ENCODE peak calls at places on chromosomes 5 and 9, in ten cellular contexts. E is foreskin fibroblast; I is progenitor cell of endocrine pancreas; Q is neural progenitor cell; N is endothelial cell; A is GM20000; Y is heart right ventricle; W is CD8-positive, alpha-beta T cell; S is neural crest cell; F is Calu3. G is an unnamed sample.

GRCh38 chr9:112173489-112174222 is 1.4 kb downstream of the SUSD1 start:
- DNase-seq in E (no peak), I (no peak), A (no peak), F (no peak), W (no peak), S (no peak), Y (no peak), Q (no peak), N (no peak), G (no peak)

GRCh38 chr5:87899109-87900100 is 369.2 kb downstream of the TMEM161B start:
- DNase-seq in I (no peak), F (no peak), A (no peak), E (peak), W (no peak), S (peak), Y (peak), Q (peak), N (peak), G (no peak)

GRCh38 chr5:77400645-77401044 is 91.5 kb downstream of the WDR41 start:
- DNase-seq in F (no peak), Q (no peak), Y (no peak), N (no peak), S (no peak), E (no peak), W (no peak), I (no peak), A (no peak), G (no peak)

GRCh38 chr9:137367506-137368430 is 55.2 kb downstream of the EXD3 start:
- DNase-seq in F (no peak), I (no peak), W (no peak), N (no peak), Q (no peak), E (no peak), A (no peak), Y (no peak), S (no peak), G (no peak)

GRCh38 chr5:150593593-150593992 is 46.9 kb upstream of the SYNPO start:
- DNase-seq in W (no peak), Q (no peak), Y (no peak), A (no peak), S (no peak), F (no peak), E (no peak), N (no peak), I (no peak), G (no peak)

GRCh38 chr9:33719581-33720374 is 75.6 kb upstream of the PRSS3 start:
- DNase-seq in I (peak), W (no peak), A (peak), F (peak), S (peak), Q (peak), N (peak), Y (no peak), E (no peak), G (no peak)

GRCh38 chr9:12748016-12748415 is 26.8 kb upstream of the LURAP1L start:
- DNase-seq in A (no peak), F (no peak), I (no peak), S (no peak), W (no peak), Y (no peak), E (peak), Q (no peak), N (no peak), G (no peak)

GRCh38 chr5:174692982-174693422 is 31.4 kb upstream of the MSX2 start:
- DNase-seq in N (peak), E (no peak), W (no peak), I (no peak), A (no peak), Y (no peak), F (no peak), Q (peak), S (peak), G (no peak)

GRCh38 chr9:7212101-7212500 is 454.3 kb downstream of the KDM4C start:
- DNase-seq in E (no peak), Q (no peak), A (no peak), F (peak), I (no peak), N (no peak), Y (no peak), W (no peak), S (peak), G (no peak)

GRCh38 chr5:151315998-151316597 is 12.5 kb upstream of the SLC36A3 start:
- DNase-seq in Y (peak), I (peak), A (peak), F (peak), N (peak), W (peak), S (peak), Q (peak), E (peak), G (peak)

GRCh38 chr9:114682846-114683245 is 854 bp upstream of the TEX48 start:
- DNase-seq in S (no peak), Q (no peak), I (no peak), N (no peak), F (no peak), E (no peak), Y (no peak), A (no peak), W (no peak), G (no peak)

GRCh38 chr5:117679046-117679445 is 1104.4 kb upstream of the SEMA6A start:
- DNase-seq in I (no peak), S (no peak), W (no peak), Y (no peak), Q (no peak), A (no peak), N (no peak), E (no peak), F (no peak), G (no peak)

GRCh38 chr9:33817327-33818166 is 587 bp downstream of the UBE2R2 start:
- DNase-seq in Q (peak), F (peak), E (peak), I (peak), A (peak), S (peak), N (peak), Y (peak), W (peak), G (peak)

GRCh38 chr9:83339435-83339834 is 198.8 kb downstream of the FRMD3 start:
- DNase-seq in I (no peak), Y (peak), N (no peak), E (peak), W (no peak), A (no peak), S (no peak), Q (no peak), F (no peak), G (no peak)

GRCh38 chr9:83336696-83337095 is 201.5 kb downstream of the FRMD3 start:
- DNase-seq in S (no peak), Q (peak), I (no peak), N (no peak), W (no peak), Y (no peak), F (peak), E (no peak), A (no peak), G (no peak)

GRCh38 chr9:83330207-83331196 is 207.7 kb downstream of the FRMD3 start:
- DNase-seq in W (no peak), Y (no peak), Q (peak), I (no peak), A (no peak), E (no peak), N (no peak), S (no peak), F (no peak), G (no peak)

DNA sequence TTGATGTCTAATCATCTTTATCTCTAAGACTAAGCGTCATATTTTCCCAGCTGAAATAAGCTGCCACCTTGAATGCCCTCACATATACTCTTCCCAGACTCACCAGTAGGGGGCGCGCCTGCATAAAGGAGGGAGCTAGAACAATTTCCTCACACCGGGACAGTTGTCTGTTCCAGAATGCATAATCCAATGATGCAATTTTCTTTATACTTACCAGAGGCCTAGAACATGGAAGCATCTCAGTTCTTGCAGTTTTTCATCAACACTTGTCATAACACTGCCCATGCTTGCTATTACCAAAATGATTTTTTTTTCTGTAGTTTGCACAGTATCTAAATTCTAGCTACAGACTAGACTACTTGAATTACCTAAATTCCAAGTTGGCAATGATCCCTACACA is 203.9 kb downstream of the FRMD3 start:
- DNase-seq in E (peak), S (peak), W (peak), Y (peak), I (peak), Q (peak), F (peak), N (peak), A (peak), G (peak)
- TF ChIP-seq CTCF in E (peak), S (peak), W (peak), Y (peak), I (peak), Q (peak), F (peak), N (peak), A (peak), G (peak)

DNA sequence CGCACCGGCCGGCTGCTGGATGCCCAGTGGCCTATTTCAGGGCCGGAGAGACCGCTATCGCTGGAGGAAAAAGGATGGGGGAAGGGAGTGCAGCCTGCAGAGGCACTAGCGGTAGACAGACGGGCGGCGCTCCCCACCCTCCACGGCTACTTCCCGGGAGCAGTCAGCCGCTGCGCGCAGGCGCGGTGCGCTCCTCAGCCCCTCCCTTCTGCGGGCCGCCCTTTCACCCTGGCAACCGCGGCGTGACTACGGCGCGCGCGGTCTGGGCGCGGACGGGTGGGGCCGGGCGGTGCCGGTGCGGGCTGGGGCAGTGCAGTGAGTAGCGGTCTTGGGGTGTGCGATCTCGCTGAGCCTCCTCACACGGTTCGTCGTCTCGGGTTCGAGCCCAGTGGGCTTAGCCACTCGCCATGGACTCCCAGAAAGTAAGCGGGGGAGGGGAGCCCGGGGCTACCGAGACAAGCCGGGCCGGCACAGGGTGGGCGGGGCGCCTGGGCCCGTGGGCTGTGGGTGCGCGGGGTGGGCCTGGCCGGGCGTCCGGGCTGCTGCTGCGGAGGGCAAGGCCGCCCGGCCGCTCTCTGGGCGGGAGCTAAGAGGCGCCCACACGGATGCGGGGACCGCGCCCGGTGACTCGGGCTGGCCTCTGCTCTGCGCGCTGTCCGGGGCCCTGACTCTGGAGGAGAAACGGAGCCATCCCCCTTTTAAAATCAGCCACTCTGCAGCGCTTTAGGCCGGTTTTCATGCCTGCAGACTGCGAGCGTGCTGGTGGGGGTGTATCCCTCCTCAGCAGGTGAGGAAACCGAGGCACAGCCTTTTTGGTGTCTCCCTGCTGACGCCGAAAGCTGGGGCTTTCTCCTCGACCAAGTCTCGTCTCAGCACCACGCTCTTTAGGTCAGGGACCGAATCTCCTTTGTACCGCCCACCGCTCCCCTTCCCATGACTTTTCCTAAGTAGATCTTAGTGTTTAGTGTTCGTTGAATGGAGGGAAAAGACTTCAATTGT is at the start of gene FSD1L:
- DNase-seq in Q (peak), E (peak), W (peak), N (peak), I (peak), F (peak), S (peak), Y (peak), A (peak), G (peak)
- TF ChIP-seq CTCF in Q (peak), E (no peak), W (no peak), N (no peak), I (no peak), F (no peak), S (no peak), Y (peak), A (peak), G (no peak)

GRCh38 chr5:54959673-54960418 is 25.5 kb downstream of the ESM1 start:
- DNase-seq in N (peak), F (peak), Q (peak), S (no peak), A (peak), Y (no peak), E (no peak), I (no peak), W (no peak), G (no peak)
- TF ChIP-seq CTCF in N (peak), F (no peak), Q (peak), S (peak), A (no peak), Y (no peak), E (no peak), I (peak), W (no peak), G (peak)

GRCh38 chr5:67817652-67818051 is 397.9 kb upstream of the PIK3R1 start:
- DNase-seq in F (no peak), Q (no peak), Y (no peak), W (no peak), A (no peak), S (no peak), N (no peak), E (no peak), I (no peak), G (no peak)
- TF ChIP-seq CTCF in F (no peak), Q (no peak), Y (no peak), W (no peak), A (no peak), S (no peak), N (no peak), E (no peak), I (no peak), G (no peak)

DNA sequence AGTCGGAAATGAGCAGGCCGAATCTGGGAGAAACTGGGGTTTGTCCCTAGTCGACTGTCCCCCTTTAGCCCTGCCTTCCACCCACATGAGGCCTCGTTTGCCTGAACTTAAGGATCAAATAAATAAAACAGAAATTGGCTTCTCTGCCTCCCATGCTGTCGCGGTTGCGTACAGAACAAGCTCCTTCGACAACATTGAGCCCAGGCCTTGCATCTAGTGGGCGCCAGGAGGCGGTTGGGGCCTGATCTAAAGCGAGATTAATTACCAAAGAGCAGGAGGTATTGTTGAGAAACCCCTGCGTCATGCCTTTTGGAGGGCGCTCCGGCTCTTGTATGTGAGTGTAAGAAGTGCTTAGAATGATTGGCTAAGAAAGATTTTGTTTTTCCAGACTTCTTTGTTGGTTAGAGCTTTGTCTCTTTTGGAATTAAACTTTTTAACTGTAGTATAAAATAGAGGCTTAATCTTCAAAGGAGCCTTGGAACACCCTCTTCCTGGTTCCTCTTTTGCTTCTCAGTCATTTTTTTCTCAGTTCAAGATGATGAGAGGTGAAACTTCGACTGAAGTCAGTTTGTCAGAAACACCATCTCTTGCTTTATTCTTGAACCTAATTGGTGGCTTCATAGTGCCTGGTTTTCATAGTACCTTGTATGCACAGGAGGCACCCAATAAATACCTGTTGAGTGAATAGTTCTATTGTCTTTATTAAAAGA is 828 bp downstream of the ATP6V0E1 start:
- DNase-seq in E (peak), F (peak), N (peak), Y (peak), S (peak), I (peak), W (peak), A (peak), Q (peak), G (no peak)
- TF ChIP-seq CTCF in E (peak), F (peak), N (no peak), Y (peak), S (peak), I (peak), W (peak), A (peak), Q (peak), G (peak)

GRCh38 chr5:113538313-113538712 is 24.8 kb downstream of the YTHDC2 start:
- DNase-seq in Y (no peak), I (no peak), S (no peak), N (no peak), Q (no peak), E (no peak), A (no peak), W (no peak), F (no peak), G (no peak)
- TF ChIP-seq CTCF in Y (no peak), I (no peak), S (no peak), N (no peak), Q (no peak), E (no peak), A (no peak), W (no peak), F (no peak), G (no peak)

GRCh38 chr9:107387401-107387800 is 102.2 kb downstream of the KLF4 start:
- DNase-seq in W (no peak), Q (no peak), E (no peak), I (no peak), A (no peak), Y (peak), N (no peak), S (no peak), F (no peak), G (no peak)

GRCh38 chr9:107390319-107390718 is 99.2 kb downstream of the KLF4 start:
- DNase-seq in A (no peak), E (no peak), N (no peak), Y (no peak), Q (no peak), W (no peak), F (no peak), S (no peak), I (no peak), G (no peak)

GRCh38 chr9:107388890-107389289 is 100.7 kb downstream of the KLF4 start:
- DNase-seq in Q (no peak), N (no peak), W (no peak), I (no peak), E (no peak), Y (peak), A (no peak), F (no peak), S (no peak), G (no peak)

GRCh38 chr9:107389617-107390071 is 99.9 kb downstream of the KLF4 start:
- DNase-seq in F (peak), S (no peak), A (no peak), E (peak), N (no peak), W (no peak), I (no peak), Y (peak), Q (no peak), G (no peak)

GRCh38 chr9:107390806-107391205 is 98.8 kb downstream of the KLF4 start:
- DNase-seq in Q (no peak), A (no peak), I (no peak), N (no peak), F (no peak), W (no peak), E (no peak), S (no peak), Y (no peak), G (no peak)
- TF ChIP-seq CTCF in Q (no peak), A (no peak), I (no peak), N (no peak), F (no peak), W (no peak), E (no peak), S (no peak), Y (no peak), G (no peak)

GRCh38 chr5:82799346-82800077 is 277.7 kb downstream of the TMEM167A start:
- DNase-seq in E (no peak), Y (no peak), W (no peak), Q (no peak), F (no peak), I (no peak), N (no peak), S (no peak), A (no peak), G (no peak)
- TF ChIP-seq CTCF in E (no peak), Y (no peak), W (no peak), Q (peak), F (no peak), I (no peak), N (peak), S (peak), A (no peak), G (peak)

GRCh38 chr5:4698596-4698995 is 441.5 kb upstream of the ADAMTS16 start:
- DNase-seq in S (no peak), F (no peak), Q (no peak), Y (no peak), N (no peak), E (no peak), W (no peak), I (no peak), A (no peak), G (no peak)

GRCh38 chr5:4700886-4701285 is 439.2 kb upstream of the ADAMTS16 start:
- DNase-seq in E (no peak), S (no peak), N (no peak), I (no peak), Y (no peak), F (no peak), Q (no peak), A (no peak), W (no peak), G (no peak)

GRCh38 chr5:4699592-4699991 is 440.5 kb upstream of the ADAMTS16 start:
- DNase-seq in I (no peak), W (no peak), Q (no peak), Y (no peak), N (no peak), E (no peak), F (no peak), S (no peak), A (no peak), G (no peak)

GRCh38 chr5:4700082-4700481 is 440.0 kb upstream of the ADAMTS16 start:
- DNase-seq in F (no peak), A (no peak), Q (peak), I (peak), S (peak), E (no peak), N (peak), Y (peak), W (no peak), G (peak)
- TF ChIP-seq CTCF in F (no peak), A (no peak), Q (peak), I (peak), S (peak), E (no peak), N (peak), Y (peak), W (no peak), G (peak)